ENCODE peak calls at places on chromosome 17, in ten cellular contexts. I is fibroblast of lung; L is right lobe of liver; J is Panc1; Q is heart left ventricle; U is left lung; T is lower lobe of right lung; F is CD8-positive, alpha-beta T cell; H is transverse colon; M is uterus. B is an unnamed sample. For H3K36me3, the result is how much of the 10 kb centered on the place peaks cover.

GRCh38 chr17:21019976-21020575 is 22.7 kb downstream of the USP22 start:
- DNase-seq in T (no peak), Q (no peak), U (no peak), J (no peak), H (peak), F (no peak), L (no peak), M (no peak), I (no peak), B (no peak)

GRCh38 chr17:77856551-77857305 is 101.8 kb upstream of the TNRC6C start:
- DNase-seq in Q (no peak), L (no peak), T (no peak), I (no peak), J (no peak), U (peak), M (no peak), H (no peak), F (no peak), B (no peak)

GRCh38 chr17:32461853-32462617 is 17.7 kb downstream of the PSMD11 start:
- DNase-seq in F (peak), H (peak), I (peak), T (no peak), M (no peak), Q (no peak), L (no peak), U (no peak), J (no peak), B (no peak)

GRCh38 chr17:35404360-35404759 is 27.9 kb downstream of the SLFN12 start:
- DNase-seq in Q (no peak), L (no peak), F (no peak), H (no peak), T (no peak), U (no peak), I (no peak), J (no peak), M (no peak), B (no peak)

GRCh38 chr17:15233971-15234370 is 31.2 kb downstream of the PMP22 start:
- DNase-seq in F (no peak), H (no peak), L (no peak), Q (no peak), I (no peak), J (no peak), M (no peak), T (no peak), U (no peak), B (no peak)

GRCh38 chr17:80952291-80952690 is 39.4 kb upstream of the CHMP6 start:
- DNase-seq in I (no peak), T (peak), J (no peak), L (no peak), M (peak), U (no peak), H (no peak), F (no peak), Q (peak), B (no peak)

GRCh38 chr17:18382441-18383078 is 5.0 kb downstream of the EVPLL start:
- DNase-seq in T (no peak), F (no peak), H (no peak), Q (no peak), M (no peak), L (peak), I (no peak), J (no peak), U (peak), B (no peak)

GRCh38 chr17:63826468-63827001 is 696 bp upstream of the PSMC5 start:
- DNase-seq in M (no peak), F (no peak), U (no peak), Q (no peak), T (no peak), H (peak), I (peak), L (no peak), J (no peak), B (no peak)

GRCh38 chr17:4715071-4715749 is 4.8 kb downstream of the ARRB2 start:
- DNase-seq in M (no peak), U (no peak), Q (no peak), H (no peak), L (peak), T (no peak), I (no peak), F (peak), J (no peak), B (no peak)

GRCh38 chr17:59668816-59669215 is 38.4 kb downstream of the PTRH2 start:
- DNase-seq in Q (no peak), F (no peak), U (no peak), L (no peak), H (no peak), T (no peak), M (no peak), I (peak), J (no peak), B (peak)

GRCh38 chr17:41396340-41396739 is 1.1 kb downstream of the KRT31 start:
- DNase-seq in T (no peak), J (no peak), F (no peak), I (no peak), U (no peak), Q (no peak), L (no peak), M (no peak), H (no peak), B (no peak)
- H3K36me3 ChIP-seq in T (under half), J (under half), F (under half), I (under half), U (under half), Q (under half), L (under half), M (under half), H (under half), B (under half)

GRCh38 chr17:61157246-61157887 is 242.3 kb upstream of the TBX2 start:
- DNase-seq in J (no peak), I (peak), F (no peak), H (no peak), L (no peak), Q (no peak), T (no peak), U (no peak), M (no peak), B (no peak)
- TF ChIP-seq CTCF in J (peak), I (no peak), F (no peak), H (no peak), L (no peak), Q (no peak), T (no peak), U (no peak), M (no peak), B (no peak)

GRCh38 chr17:48546187-48546923 is 1.4 kb upstream of the HOXB2 start:
- DNase-seq in F (no peak), J (no peak), T (no peak), M (peak), U (no peak), I (no peak), L (no peak), Q (no peak), H (no peak), B (no peak)

GRCh38 chr17:48549909-48550308 is 5.0 kb upstream of the HOXB2 start:
- DNase-seq in L (no peak), T (no peak), U (no peak), J (no peak), F (no peak), Q (no peak), I (peak), M (no peak), H (no peak), B (no peak)

GRCh38 chr17:48546924-48547838 is 2.3 kb upstream of the HOXB2 start:
- DNase-seq in H (no peak), Q (no peak), F (no peak), U (no peak), M (peak), J (no peak), I (peak), L (no peak), T (no peak), B (no peak)

GRCh38 chr17:48548687-48549621 is 4.0 kb upstream of the HOXB2 start:
- DNase-seq in I (peak), H (no peak), F (no peak), J (no peak), U (no peak), T (no peak), L (no peak), Q (no peak), M (no peak), B (no peak)

DNA sequence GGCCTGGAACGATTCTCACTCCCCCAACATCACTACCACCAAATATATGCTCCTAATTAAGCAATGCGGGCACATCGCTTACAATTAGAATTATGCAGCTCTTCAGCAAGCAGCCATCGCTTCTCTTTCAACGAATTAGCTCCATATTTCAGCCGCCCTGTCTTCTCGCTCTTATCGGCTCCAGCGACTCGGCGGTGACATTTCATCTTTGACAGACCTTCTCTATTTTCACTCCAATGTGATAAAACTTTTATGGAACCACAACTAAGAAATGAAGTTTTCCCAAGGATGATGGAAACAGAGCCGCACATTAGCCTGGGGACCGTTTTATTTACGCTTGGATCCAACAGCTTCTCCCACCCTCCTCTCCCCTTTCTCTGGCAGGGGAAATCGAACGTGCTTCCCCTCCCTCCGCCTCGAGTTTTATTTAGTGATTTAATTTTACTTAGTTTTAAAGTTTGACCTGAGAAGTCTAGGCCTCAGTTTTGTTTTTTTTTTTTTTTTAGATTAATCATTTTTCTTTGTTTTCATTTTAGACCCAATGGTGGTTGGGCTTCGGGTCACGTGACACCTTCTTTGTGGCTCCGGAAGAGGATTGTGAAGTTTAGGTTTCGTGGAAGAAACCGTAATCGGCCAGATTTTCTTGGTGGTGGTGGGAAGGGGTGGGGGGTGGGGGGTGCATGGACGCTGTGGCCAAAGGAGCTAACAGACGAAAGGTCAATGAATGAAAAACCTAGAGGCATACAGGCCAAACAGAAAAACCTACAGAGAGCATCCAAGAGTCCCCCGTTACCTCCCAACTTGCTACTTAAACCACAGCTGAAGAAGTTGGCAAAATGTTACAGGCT is 3.2 kb upstream of the HOXB2 start:
- DNase-seq in L (no peak), T (no peak), H (no peak), F (no peak), I (peak), Q (no peak), M (no peak), J (no peak), U (no peak), B (no peak)
- H3K4me3 ChIP-seq in L (no peak), T (peak), H (no peak), F (peak), I (peak), Q (peak), M (peak), J (peak), U (no peak), B (peak)

DNA sequence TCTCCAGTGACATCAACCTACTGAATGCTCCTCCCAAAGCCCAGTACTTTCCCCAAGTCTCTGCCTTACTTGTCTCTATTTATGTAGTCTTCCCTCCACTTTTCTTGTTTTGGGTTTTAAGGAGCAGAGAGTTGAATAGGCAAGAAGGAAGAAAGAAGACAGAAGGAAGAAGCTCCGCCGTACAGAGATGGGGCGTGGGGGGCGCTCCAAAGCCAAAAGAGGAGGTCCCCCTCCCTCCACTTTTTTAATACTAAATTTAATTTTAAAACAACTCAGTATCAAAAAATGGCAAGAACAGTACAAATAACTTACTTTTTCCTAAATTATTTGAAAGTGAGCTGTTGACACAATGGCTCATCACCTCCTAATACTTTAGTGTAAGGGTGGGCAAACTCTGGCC is 4.6 kb downstream of the EFTUD2 start:
- DNase-seq in J (no peak), H (no peak), L (no peak), T (no peak), F (no peak), U (no peak), I (no peak), M (no peak), Q (no peak), B (no peak)
- H3K36me3 ChIP-seq in J (under half), H (under half), L (under half), T (half or more), F (under half), U (half or more), I (under half), M (under half), Q (under half), B (under half)

GRCh38 chr17:39672522-39673334 is 4.5 kb downstream of the PNMT start:
- DNase-seq in T (no peak), I (no peak), U (peak), J (no peak), H (no peak), F (no peak), M (no peak), Q (no peak), L (peak), B (no peak)
- TF ChIP-seq CTCF in T (no peak), I (no peak), U (peak), J (no peak), H (no peak), F (peak), M (no peak), Q (no peak), L (no peak), B (no peak)

DNA sequence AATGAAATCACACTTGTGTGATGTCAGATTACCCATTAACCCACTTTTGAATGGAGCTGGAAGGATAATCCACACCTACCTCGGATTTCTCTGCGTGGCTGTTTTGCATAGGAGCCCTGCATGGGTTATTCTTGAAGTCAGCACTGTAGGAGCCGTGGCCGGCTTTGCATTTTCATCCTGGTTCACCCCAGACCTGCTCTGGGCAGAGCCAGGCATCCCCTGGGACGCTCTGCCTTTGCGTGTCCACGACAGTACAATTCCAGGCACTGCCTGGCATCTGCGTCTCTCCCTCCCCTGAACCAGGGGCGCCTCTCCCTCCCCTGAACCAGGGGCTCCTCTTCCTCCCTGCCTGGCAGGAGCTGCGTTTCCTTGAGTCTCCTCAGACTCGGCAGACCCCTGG is 29.7 kb upstream of the ZNF750 start:
- DNase-seq in J (no peak), M (no peak), L (no peak), U (peak), I (no peak), F (no peak), Q (peak), T (peak), H (no peak), B (no peak)
- H3K4me3 ChIP-seq in J (no peak), M (no peak), L (no peak), U (no peak), I (no peak), F (no peak), Q (no peak), T (no peak), H (no peak), B (no peak)

GRCh38 chr17:82463881-82464566 is 5.5 kb downstream of the NARF start:
- DNase-seq in M (no peak), J (no peak), I (no peak), U (peak), H (no peak), T (no peak), Q (no peak), L (no peak), F (no peak), B (no peak)
- H3K36me3 ChIP-seq in M (under half), J (under half), I (under half), U (half or more), H (under half), T (half or more), Q (half or more), L (under half), F (under half), B (under half)

GRCh38 chr17:48570325-48571023 is 7.7 kb downstream of the HOXB4 start:
- DNase-seq in L (no peak), U (no peak), I (peak), T (no peak), H (no peak), F (no peak), Q (no peak), M (no peak), J (no peak), B (no peak)

GRCh38 chr17:48568499-48569259 is 9.5 kb downstream of the HOXB4 start:
- DNase-seq in U (no peak), F (no peak), T (no peak), Q (no peak), L (no peak), M (no peak), J (no peak), I (peak), H (no peak), B (no peak)

GRCh38 chr17:48571024-48571818 is 6.9 kb downstream of the HOXB4 start:
- DNase-seq in T (no peak), H (no peak), M (no peak), J (no peak), Q (no peak), L (no peak), I (peak), F (no peak), U (no peak), B (no peak)

GRCh38 chr17:48567646-48568354 is 10.3 kb downstream of the HOXB4 start:
- DNase-seq in H (no peak), J (no peak), F (no peak), Q (no peak), M (no peak), T (no peak), L (no peak), U (no peak), I (no peak), B (no peak)

DNA sequence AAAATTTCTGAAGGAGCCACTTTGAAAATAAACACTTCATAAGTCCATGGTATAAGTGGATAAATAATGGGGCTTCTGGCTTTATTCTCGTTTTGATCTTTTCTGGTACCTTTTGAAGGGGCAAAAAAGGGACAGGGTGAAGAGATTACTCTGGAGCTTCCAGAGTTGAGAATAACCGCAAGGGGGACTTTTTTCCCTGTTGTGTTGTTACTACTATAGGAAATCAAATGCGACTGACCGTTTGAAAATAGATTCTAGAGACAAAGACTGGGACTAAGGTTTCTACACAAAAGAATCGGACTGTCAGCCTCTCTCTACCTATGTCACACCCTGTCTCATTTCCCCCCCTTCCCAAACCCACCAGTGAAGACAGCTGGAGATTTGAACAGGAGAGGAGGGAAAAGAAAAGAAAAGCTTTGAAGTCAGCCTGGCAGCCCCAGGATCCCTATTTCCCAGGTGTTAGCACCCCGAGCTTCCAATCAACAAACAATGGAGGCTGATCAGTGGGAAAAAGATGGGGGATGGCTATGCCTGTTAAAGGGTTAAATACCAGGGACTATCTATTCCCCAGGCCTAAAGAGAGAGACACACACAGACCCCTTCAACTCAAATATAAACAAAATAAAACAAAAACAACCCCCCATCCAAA is 8.3 kb downstream of the HOXB4 start:
- DNase-seq in L (no peak), Q (no peak), U (no peak), H (no peak), I (peak), J (no peak), T (no peak), M (no peak), F (no peak), B (no peak)
- TF ChIP-seq CTCF in L (no peak), Q (no peak), U (no peak), H (peak), I (no peak), J (no peak), T (no peak), M (no peak), F (no peak), B (peak)

GRCh38 chr17:39027440-39028035 is 60.3 kb upstream of the FBXO47 start:
- DNase-seq in F (no peak), I (no peak), M (no peak), J (no peak), T (no peak), L (no peak), H (peak), U (no peak), Q (no peak), B (no peak)

GRCh38 chr17:39022961-39023360 is 55.8 kb upstream of the FBXO47 start:
- DNase-seq in Q (no peak), L (no peak), H (no peak), M (no peak), I (no peak), F (no peak), T (no peak), U (no peak), J (no peak), B (no peak)

GRCh38 chr17:39028690-39029089 is 61.5 kb upstream of the FBXO47 start:
- DNase-seq in L (no peak), T (no peak), Q (no peak), M (no peak), J (no peak), H (no peak), F (no peak), I (no peak), U (no peak), B (no peak)

DNA sequence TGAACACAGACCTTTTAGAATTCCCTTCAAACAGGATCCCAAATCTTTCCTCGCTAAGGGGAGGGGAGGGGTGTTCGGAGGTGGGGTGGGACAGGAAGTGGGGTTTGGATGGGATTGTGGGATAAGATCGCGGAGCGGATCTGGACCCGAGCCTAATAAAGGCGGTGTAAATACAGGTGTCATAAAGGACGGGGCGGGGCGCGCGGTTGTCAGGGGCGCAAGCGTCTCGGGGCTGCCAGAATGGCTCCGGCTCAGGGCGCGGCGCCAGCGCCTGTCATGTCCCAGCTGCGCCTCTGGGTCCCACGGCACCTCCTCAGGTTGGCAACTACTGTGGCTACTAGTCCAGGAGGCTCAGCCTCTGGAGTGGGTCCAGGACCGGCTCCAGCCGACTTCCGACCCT is 59.8 kb upstream of the FBXO47 start:
- DNase-seq in L (peak), M (peak), J (no peak), H (peak), I (peak), T (peak), Q (peak), U (peak), F (peak), B (no peak)
- H3K4me3 ChIP-seq in L (peak), M (peak), J (peak), H (peak), I (peak), T (peak), Q (peak), U (peak), F (peak), B (peak)

B was measured in kidney epithelial cell.